ENCODE peak calls at places on chromosomes 3 and 15, in nine cellular contexts. X is heart right ventricle, U is stomach, J is IMR-90, C is fibroblast of lung, Z is A549, Q is neural progenitor cell, I is lower leg skin, Y is ovary. L is an unnamed sample.

GRCh38 chr3:30399394-30400181 is 206.8 kb upstream of the TGFBR2 start:
- DNase-seq in I (no peak), U (no peak), J (peak), C (peak), X (no peak), Y (no peak), Q (no peak), Z (no peak), L (peak)

GRCh38 chr15:62262305-62262941 is 97.3 kb upstream of the C2CD4B start:
- DNase-seq in Z (no peak), J (peak), I (no peak), Q (no peak), Y (no peak), C (no peak), X (no peak), U (no peak), L (no peak)

GRCh38 chr15:79442911-79443310 is 10.8 kb downstream of the MINAR1 start:
- DNase-seq in I (no peak), Q (no peak), Y (no peak), U (no peak), X (no peak), C (no peak), Z (no peak), J (no peak), L (no peak)

GRCh38 chr15:35182841-35183479 is 97.9 kb upstream of the NANOGP8 start:
- DNase-seq in C (no peak), X (no peak), Z (no peak), U (no peak), Q (peak), I (no peak), J (no peak), Y (no peak), L (no peak)

GRCh38 chr3:59326246-59327024 is 276.6 kb upstream of the CFAP20DC start:
- DNase-seq in Q (peak), J (no peak), C (no peak), Z (peak), X (no peak), I (no peak), Y (no peak), U (no peak), L (peak)

GRCh38 chr3:8499181-8499611 is 2.4 kb upstream of the LMCD1 start:
- DNase-seq in X (no peak), C (peak), Y (no peak), U (peak), J (no peak), Q (peak), Z (no peak), I (no peak), L (no peak)

GRCh38 chr15:40029979-40030893 is 8.7 kb downstream of the SRP14 start:
- DNase-seq in X (no peak), U (no peak), Y (no peak), Q (peak), Z (peak), I (no peak), C (no peak), J (peak), L (peak)

GRCh38 chr15:31381801-31382692 is 55.4 kb downstream of the KLF13 start:
- DNase-seq in C (no peak), Y (no peak), U (no peak), Q (no peak), I (no peak), X (no peak), J (no peak), Z (no peak), L (no peak)

GRCh38 chr15:45131510-45131909 is 1.7 kb downstream of the DUOX1 start:
- DNase-seq in Q (no peak), Z (no peak), I (no peak), U (no peak), J (no peak), C (no peak), X (no peak), Y (no peak), L (no peak)

GRCh38 chr3:126348308-126348920 is 8.8 kb downstream of the KLF15 start:
- DNase-seq in C (no peak), U (no peak), X (peak), I (no peak), Z (peak), J (no peak), Y (peak), Q (peak), L (no peak)

GRCh38 chr3:177427096-177427495 is 229.8 kb upstream of the TBL1XR1 start:
- DNase-seq in Y (no peak), Z (no peak), C (no peak), I (no peak), U (no peak), J (no peak), X (no peak), Q (no peak), L (no peak)

GRCh38 chr15:92904832-92905640 is 4.9 kb downstream of the CHD2 start:
- DNase-seq in I (no peak), Q (no peak), Z (peak), Y (no peak), J (no peak), U (no peak), C (no peak), X (no peak), L (no peak)

GRCh38 chr15:51939216-51939615 is 32.4 kb downstream of the LEO1 start:
- DNase-seq in Y (no peak), I (no peak), Z (no peak), U (no peak), X (no peak), J (no peak), Q (no peak), C (peak), L (peak)

GRCh38 chr15:61840090-61840489 is 220.2 kb downstream of the VPS13C start:
- DNase-seq in X (no peak), Y (no peak), U (no peak), C (no peak), J (no peak), I (no peak), Q (no peak), Z (no peak), L (no peak)

GRCh38 chr3:122785231-122785630 is 8.4 kb downstream of the HSPBAP1 start:
- DNase-seq in I (no peak), Z (no peak), U (no peak), C (no peak), X (no peak), J (no peak), Q (no peak), Y (no peak), L (no peak)

GRCh38 chr3:42831321-42831713 is 22.1 kb downstream of the ACKR2 start:
- DNase-seq in Z (peak), J (peak), U (peak), X (peak), Q (peak), C (peak), I (peak), Y (peak), L (peak)

GRCh38 chr3:192993428-192993827 is 75.8 kb upstream of the MB21D2 start:
- DNase-seq in X (no peak), Z (no peak), Q (no peak), Y (no peak), U (no peak), I (no peak), C (no peak), J (no peak), L (no peak)

GRCh38 chr3:8733332-8734094 is at the start of gene CAV3:
- DNase-seq in Z (no peak), C (no peak), Y (no peak), Q (no peak), X (peak), J (no peak), I (no peak), U (no peak), L (no peak)

GRCh38 chr3:78165876-78166275 is 1126.0 kb downstream of the ROBO2 start:
- DNase-seq in I (no peak), U (no peak), X (no peak), Z (no peak), Y (no peak), C (no peak), Q (no peak), J (no peak), L (no peak)

GRCh38 chr3:171320721-171321120 is 139.5 kb downstream of the TNIK start:
- DNase-seq in I (no peak), X (peak), Y (no peak), U (no peak), Q (no peak), Z (no peak), C (peak), J (peak), L (peak)

GRCh38 chr15:45050587-45050986 is 27.6 kb downstream of the SORD start:
- DNase-seq in C (no peak), X (no peak), U (no peak), Y (no peak), Q (no peak), I (no peak), J (no peak), Z (no peak), L (no peak)

GRCh38 chr15:75348034-75348562 is 1.3 kb downstream of the NEIL1 start:
- DNase-seq in Z (no peak), C (no peak), X (no peak), J (no peak), U (no peak), Y (no peak), I (no peak), Q (peak), L (no peak)

GRCh38 chr3:48504051-48504946 is at the start of gene SHISA5:
- DNase-seq in J (peak), U (peak), Y (peak), C (peak), Q (peak), I (peak), X (peak), Z (peak), L (peak)

GRCh38 chr15:89074402-89075012 is 13.7 kb upstream of the ABHD2 start:
- DNase-seq in I (no peak), Y (no peak), C (no peak), Q (no peak), X (no peak), Z (no peak), J (no peak), U (no peak), L (no peak)

GRCh38 chr3:61445924-61446323 is 115.4 kb upstream of the PTPRG start:
- DNase-seq in U (no peak), Y (no peak), X (no peak), Q (no peak), I (no peak), J (no peak), C (no peak), Z (no peak), L (no peak)

GRCh38 chr3:19105826-19106225 is 42.5 kb upstream of the KCNH8 start:
- DNase-seq in Y (no peak), Q (no peak), J (no peak), Z (no peak), X (no peak), U (no peak), C (no peak), I (no peak), L (no peak)

GRCh38 chr3:19103510-19103909 is 44.8 kb upstream of the KCNH8 start:
- DNase-seq in J (no peak), Y (no peak), Q (no peak), X (no peak), C (no peak), U (no peak), Z (no peak), I (no peak), L (no peak)

GRCh38 chr3:19107719-19108118 is 40.6 kb upstream of the KCNH8 start:
- DNase-seq in U (no peak), Q (no peak), I (no peak), C (no peak), Z (no peak), J (no peak), X (no peak), Y (no peak), L (no peak)

GRCh38 chr3:19104459-19104858 is 43.9 kb upstream of the KCNH8 start:
- DNase-seq in U (no peak), Z (no peak), J (no peak), C (no peak), I (no peak), Y (no peak), Q (no peak), X (no peak), L (no peak)

GRCh38 chr3:19106307-19106706 is 42.0 kb upstream of the KCNH8 start:
- DNase-seq in I (no peak), Z (no peak), Q (no peak), Y (no peak), C (no peak), U (no peak), J (no peak), X (no peak), L (no peak)
- TF ChIP-seq CTCF in I (no peak), Z (no peak), Q (no peak), Y (no peak), C (no peak), U (no peak), J (no peak), X (no peak), L (no peak)

GRCh38 chr15:98842973-98843285 is 164.7 kb downstream of the PGPEP1L start:
- DNase-seq in J (no peak), X (no peak), Q (no peak), U (no peak), Y (no peak), Z (peak), I (no peak), C (no peak), L (no peak)
- H3K4me3 ChIP-seq in J (no peak), X (no peak), Q (no peak), U (no peak), Y (no peak), Z (peak), I (no peak), C (no peak), L (no peak)

GRCh38 chr15:87846746-87847145 is 409.8 kb downstream of the NTRK3 start:
- DNase-seq in J (no peak), Y (no peak), C (peak), Z (no peak), U (no peak), X (no peak), I (no peak), Q (no peak), L (peak)

GRCh38 chr15:87849181-87849580 is 407.4 kb downstream of the NTRK3 start:
- DNase-seq in C (peak), Q (no peak), Y (no peak), I (no peak), J (peak), U (no peak), Z (no peak), X (no peak), L (no peak)

GRCh38 chr15:87848012-87848411 is 408.5 kb downstream of the NTRK3 start:
- DNase-seq in Q (no peak), X (no peak), J (no peak), Y (no peak), C (no peak), U (no peak), I (no peak), Z (no peak), L (no peak)

GRCh38 chr15:87851497-87851896 is 405.0 kb downstream of the NTRK3 start:
- DNase-seq in J (no peak), Q (no peak), X (peak), Y (no peak), C (no peak), I (no peak), Z (no peak), U (no peak), L (no peak)

GRCh38 chr15:87850916-87851315 is 405.6 kb downstream of the NTRK3 start:
- DNase-seq in Z (no peak), Q (no peak), C (peak), Y (no peak), X (peak), U (no peak), I (no peak), J (no peak), L (no peak)
- TF ChIP-seq CTCF in Z (no peak), Q (no peak), C (no peak), Y (no peak), X (no peak), U (no peak), I (no peak), J (no peak), L (no peak)

DNA sequence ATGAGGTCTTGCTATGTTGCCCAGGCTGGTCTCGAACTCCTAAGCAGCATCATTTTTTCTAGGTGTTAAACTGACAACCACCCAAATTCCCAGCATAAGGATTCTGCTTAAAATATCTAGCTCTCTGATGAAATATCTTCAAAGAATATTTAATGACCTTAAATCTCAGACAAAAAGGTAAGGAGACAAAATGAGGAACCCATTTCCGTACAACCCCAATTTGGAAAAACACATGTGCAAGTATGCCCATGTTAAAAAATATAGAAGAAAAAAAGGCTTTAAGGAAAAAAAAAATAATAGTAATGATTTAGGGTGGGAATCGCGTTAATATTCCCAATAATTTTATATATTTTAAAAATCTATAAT is 1.4 kb upstream of the SACM1L start:
- DNase-seq in U (no peak), J (no peak), Y (no peak), X (no peak), Q (no peak), C (no peak), I (no peak), Z (no peak), L (no peak)
- H3K4me3 ChIP-seq in U (peak), J (no peak), Y (peak), X (peak), Q (peak), C (peak), I (no peak), Z (peak), L (no peak)

GRCh38 chr3:53674582-53674981 is 171.6 kb downstream of the CHDH start:
- DNase-seq in I (no peak), J (no peak), Q (no peak), Z (no peak), U (no peak), X (no peak), C (no peak), Y (no peak), L (no peak)

GRCh38 chr3:53675942-53676341 is 170.3 kb downstream of the CHDH start:
- DNase-seq in Q (no peak), C (no peak), Z (no peak), U (no peak), I (no peak), J (no peak), Y (no peak), X (no peak), L (no peak)

GRCh38 chr3:53680026-53680425 is 166.2 kb downstream of the CHDH start:
- DNase-seq in U (no peak), C (peak), I (no peak), Q (peak), J (peak), Y (peak), Z (no peak), X (no peak), L (no peak)

GRCh38 chr3:53675022-53675697 is 171.1 kb downstream of the CHDH start:
- DNase-seq in Y (no peak), X (no peak), C (no peak), I (no peak), U (no peak), Z (no peak), J (no peak), Q (no peak), L (no peak)

DNA sequence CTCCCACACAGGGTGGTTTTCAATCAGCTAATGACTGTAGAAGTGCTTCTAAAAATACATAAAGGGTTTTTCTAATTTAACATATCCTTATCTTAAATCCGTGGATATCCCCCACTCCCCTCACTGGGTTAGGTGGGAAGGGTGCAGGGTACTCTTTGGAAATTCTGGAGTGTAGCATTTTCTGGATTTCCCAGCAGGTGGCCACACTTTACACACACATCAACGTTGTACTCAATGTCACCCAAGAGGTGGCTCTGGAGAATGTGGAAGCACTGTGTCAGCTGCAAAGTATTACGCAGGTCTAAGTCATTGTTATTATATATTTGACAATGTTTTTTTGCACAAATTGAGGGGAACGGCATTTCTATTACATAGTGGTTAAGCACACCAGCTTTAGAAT is 168.8 kb downstream of the CHDH start:
- DNase-seq in X (no peak), Z (no peak), Q (no peak), I (no peak), U (no peak), C (no peak), J (no peak), Y (no peak), L (no peak)
- TF ChIP-seq CTCF in X (peak), Z (peak), Q (no peak), I (no peak), U (no peak), C (no peak), J (no peak), Y (no peak), L (peak)

DNA sequence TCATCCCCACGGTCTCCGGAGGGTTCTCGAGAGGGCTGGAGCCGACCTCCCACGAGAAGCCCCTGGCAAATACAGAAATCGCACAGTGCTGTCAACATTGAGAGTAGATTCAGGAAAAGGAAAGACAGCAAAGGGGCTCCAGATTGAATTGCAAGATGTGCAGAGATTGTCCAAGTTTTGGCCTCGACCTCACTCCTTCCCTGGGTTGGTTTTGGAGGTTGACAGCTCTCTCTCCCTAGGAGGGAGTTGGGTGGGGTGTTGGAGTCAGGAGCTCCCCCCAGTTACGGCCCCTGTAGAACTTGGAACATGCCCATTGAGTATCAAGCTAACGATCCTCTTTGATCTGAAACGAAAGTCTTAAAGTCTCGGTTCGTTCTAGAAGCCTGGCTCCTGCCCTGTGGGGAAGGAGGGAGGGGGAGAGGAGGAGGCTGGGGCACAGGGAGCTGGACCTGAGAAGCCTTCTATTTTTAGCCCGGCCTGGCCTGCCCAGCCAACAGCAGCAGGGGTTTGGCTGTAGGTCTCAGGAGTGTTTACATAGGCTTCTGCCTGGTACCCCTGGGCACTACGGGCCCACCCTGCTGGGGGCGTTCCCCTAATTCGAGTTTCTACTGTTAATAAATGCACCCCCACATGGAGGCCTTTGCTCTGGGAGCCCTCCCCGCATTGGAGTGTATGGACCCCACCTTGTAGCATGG is 672 bp upstream of the KY start:
- DNase-seq in Y (no peak), C (peak), Q (peak), X (peak), Z (no peak), J (peak), U (peak), I (peak), L (peak)
- H3K4me3 ChIP-seq in Y (peak), C (peak), Q (peak), X (peak), Z (peak), J (peak), U (peak), I (peak), L (peak)